ENCODE peak calls at places on chromosomes 12 and 14, in four cellular contexts. W is EH; Q is NCI-H1694; E is central memory CD8-positive, alpha-beta T cell. F is an unnamed sample.

GRCh38 chr12:47995976-47996375 is 8.3 kb downstream of the COL2A1 start:
- DNase-seq in W (peak), Q (no peak), E (no peak), F (peak)

GRCh38 chr12:29616664-29617409 is 119.4 kb upstream of the OVCH1 start:
- DNase-seq in W (peak), Q (no peak), E (no peak), F (no peak)

GRCh38 chr12:38056701-38057689 is 259.6 kb upstream of the ALG10B start:
- DNase-seq in W (no peak), Q (no peak), E (no peak), F (peak)

GRCh38 chr12:124732275-124733075 is 131.2 kb downstream of the SCARB1 start:
- DNase-seq in W (peak), Q (no peak), E (no peak), F (no peak)

GRCh38 chr14:55721353-55721752 is 141.3 kb downstream of the KTN1 start:
- DNase-seq in W (peak), Q (no peak), E (no peak), F (peak)

GRCh38 chr12:100170313-100170858 is 27.7 kb upstream of the BLTP3B start:
- DNase-seq in W (no peak), Q (no peak), E (no peak), F (no peak)

GRCh38 chr14:77615231-77616132 is 955 bp downstream of the SPTLC2 start:
- DNase-seq in W (peak), Q (no peak), E (no peak), F (peak)

GRCh38 chr12:52041695-52042123 is 9.5 kb upstream of the NR4A1 start:
- DNase-seq in W (peak), Q (no peak), E (no peak), F (peak)

GRCh38 chr14:93543766-93544165 is 113.0 kb downstream of the UNC79 start:
- DNase-seq in W (peak), Q (peak), E (no peak), F (peak)

GRCh38 chr12:109502332-109502731 is 24.9 kb downstream of the UBE3B start:
- DNase-seq in W (no peak), Q (no peak), E (no peak), F (no peak)

GRCh38 chr14:50319293-50319692 is 7.2 kb downstream of the DMAC2L start:
- DNase-seq in W (peak), Q (no peak), E (no peak), F (peak)

GRCh38 chr12:58728397-58728796 is 191.9 kb downstream of the LRIG3 start:
- DNase-seq in W (peak), Q (no peak), E (no peak), F (peak)

GRCh38 chr12:43057561-43057960 is 468.0 kb upstream of the PRICKLE1 start:
- DNase-seq in W (peak), Q (no peak), E (no peak), F (no peak)

GRCh38 chr12:15404485-15404884 is 82.2 kb downstream of the PTPRO start:
- DNase-seq in W (peak), Q (no peak), E (no peak), F (peak)

GRCh38 chr12:7092986-7093460 is 778 bp upstream of the C1R start:
- DNase-seq in W (no peak), Q (no peak), E (no peak), F (no peak)

GRCh38 chr14:73774244-73774575 is 60.0 kb upstream of the PNMA1 start:
- DNase-seq in W (no peak), Q (no peak), E (no peak), F (no peak)

GRCh38 chr14:94058674-94059138 is 22.3 kb downstream of the DDX24 start:
- DNase-seq in W (no peak), Q (no peak), E (no peak), F (no peak)

GRCh38 chr12:104682790-104683279 is 226.1 kb downstream of the CHST11 start:
- DNase-seq in W (no peak), Q (no peak), E (peak), F (no peak)

GRCh38 chr14:102071283-102071998 is 15.4 kb downstream of the HSP90AA1 start:
- DNase-seq in W (peak), Q (no peak), E (no peak), F (peak)

GRCh38 chr14:64232944-64233343 is 61.2 kb downstream of the ESR2 start:
- DNase-seq in W (no peak), Q (no peak), E (no peak), F (no peak)

GRCh38 chr14:99168330-99168729 is 103.7 kb downstream of the BCL11B start:
- DNase-seq in W (no peak), Q (no peak), E (no peak), F (no peak)

GRCh38 chr14:39766397-39767000 is 334.3 kb upstream of the FBXO33 start:
- DNase-seq in W (no peak), Q (no peak), E (no peak), F (no peak)

GRCh38 chr14:23557946-23558345 is 1.9 kb downstream of the THTPA start:
- DNase-seq in W (no peak), Q (no peak), E (no peak), F (no peak)

GRCh38 chr12:88334271-88334670 is 192.2 kb downstream of the TMTC3 start:
- DNase-seq in W (peak), Q (no peak), E (no peak), F (no peak)

GRCh38 chr14:20503905-20504304 is 1.4 kb upstream of the RNASE10 start:
- DNase-seq in W (no peak), Q (no peak), E (no peak), F (no peak)

GRCh38 chr12:70645494-70646317 is 8.5 kb upstream of the PTPRB start:
- DNase-seq in W (peak), Q (no peak), E (no peak), F (peak)

GRCh38 chr14:22178330-22178981 is 410.6 kb downstream of the DAD1 start:
- DNase-seq in W (no peak), Q (no peak), E (no peak), F (no peak)

GRCh38 chr14:103164006-103164405 is 40.7 kb downstream of the TNFAIP2 start:
- DNase-seq in W (no peak), Q (no peak), E (no peak), F (no peak)

GRCh38 chr14:58785741-58786140 is 148.0 kb downstream of the DACT1 start:
- DNase-seq in W (no peak), Q (no peak), E (no peak), F (no peak)

GRCh38 chr12:116303929-116304328 is 26.4 kb upstream of the MED13L start:
- DNase-seq in W (peak), Q (no peak), E (no peak), F (no peak)